ENCODE peak calls at places on chromosome 20, in six cellular contexts. One of them, this sample, is unnamed.

GRCh38 chr20:60136640-60137411 is 178.6 kb downstream of the CDH26 start:
- DNase-seq in psoas muscle: no peak
- DNase-seq in adipocyte: no peak
- DNase-seq in bronchial epithelial cell: no peak
- DNase-seq in kidney: no peak
- DNase-seq in hypothalamus: no peak
- DNase-seq in this sample: no peak

GRCh38 chr20:37994512-37994911 is 38.7 kb downstream of the TTI1 start:
- DNase-seq in psoas muscle: peak; percentile 70
- DNase-seq in adipocyte: peak; percentile 32
- DNase-seq in bronchial epithelial cell: peak; percentile 91
- DNase-seq in kidney: no peak
- DNase-seq in hypothalamus: no peak
- DNase-seq in this sample: no peak

GRCh38 chr20:47817573-47817972 is 32.3 kb upstream of the SULF2 start:
- DNase-seq in psoas muscle: no peak
- DNase-seq in adipocyte: no peak
- DNase-seq in bronchial epithelial cell: peak; percentile 89
- DNase-seq in kidney: no peak
- DNase-seq in hypothalamus: no peak
- DNase-seq in this sample: no peak

GRCh38 chr20:62147125-62147524 is 3.6 kb downstream of the SS18L1 start:
- DNase-seq in psoas muscle: no peak
- DNase-seq in adipocyte: no peak
- DNase-seq in bronchial epithelial cell: no peak
- DNase-seq in kidney: no peak
- DNase-seq in hypothalamus: no peak
- DNase-seq in this sample: no peak

GRCh38 chr20:48826883-48827771 is 672 bp downstream of the PREX1 start:
- DNase-seq in psoas muscle: peak; percentile 62
- DNase-seq in adipocyte: peak; percentile 62
- DNase-seq in bronchial epithelial cell: no peak
- DNase-seq in kidney: peak; percentile 83
- DNase-seq in hypothalamus: no peak
- DNase-seq in this sample: peak; percentile 37

GRCh38 chr20:38842558-38842981 is 37.1 kb downstream of the PPP1R16B start:
- DNase-seq in psoas muscle: no peak
- DNase-seq in adipocyte: no peak
- DNase-seq in bronchial epithelial cell: no peak
- DNase-seq in kidney: peak; percentile 66
- DNase-seq in hypothalamus: no peak
- DNase-seq in this sample: no peak

GRCh38 chr20:54199721-54200176 is 8.1 kb upstream of the PFDN4 start:
- DNase-seq in psoas muscle: peak; percentile 79
- DNase-seq in adipocyte: peak; percentile 88
- DNase-seq in bronchial epithelial cell: peak; percentile 80
- DNase-seq in kidney: peak; percentile 82
- DNase-seq in hypothalamus: peak; percentile 66
- DNase-seq in this sample: peak; percentile 47

GRCh38 chr20:49343246-49343645 is 65.4 kb upstream of the ZNFX1 start:
- DNase-seq in psoas muscle: no peak
- DNase-seq in adipocyte: no peak
- DNase-seq in bronchial epithelial cell: no peak
- DNase-seq in kidney: no peak
- DNase-seq in hypothalamus: no peak
- DNase-seq in this sample: no peak

GRCh38 chr20:63698739-63699465 is 2.5 kb downstream of the TNFRSF6B start:
- DNase-seq in psoas muscle: peak; percentile 83
- DNase-seq in adipocyte: peak; percentile 81
- DNase-seq in bronchial epithelial cell: peak; percentile 88
- DNase-seq in kidney: peak; percentile 95
- DNase-seq in hypothalamus: no peak
- DNase-seq in this sample: peak; percentile 50

GRCh38 chr20:48841861-48842529 is 14.2 kb upstream of the PREX1 start:
- DNase-seq in psoas muscle: no peak
- DNase-seq in adipocyte: peak; percentile 64
- DNase-seq in bronchial epithelial cell: peak; percentile 86
- DNase-seq in kidney: no peak
- DNase-seq in hypothalamus: no peak
- DNase-seq in this sample: no peak

GRCh38 chr20:33401922-33402369 is 627 bp upstream of the CDK5RAP1 start:
- DNase-seq in psoas muscle: no peak
- DNase-seq in adipocyte: no peak
- DNase-seq in bronchial epithelial cell: no peak
- DNase-seq in kidney: no peak
- DNase-seq in hypothalamus: no peak
- DNase-seq in this sample: no peak

GRCh38 chr20:5841492-5841891 is 91.3 kb downstream of the SHLD1 start:
- DNase-seq in psoas muscle: no peak
- DNase-seq in adipocyte: no peak
- DNase-seq in bronchial epithelial cell: no peak
- DNase-seq in kidney: no peak
- DNase-seq in hypothalamus: no peak
- DNase-seq in this sample: no peak

GRCh38 chr20:52242237-52243230 is 51.0 kb upstream of the ZFP64 start:
- DNase-seq in psoas muscle: no peak
- DNase-seq in adipocyte: peak; percentile 86
- DNase-seq in bronchial epithelial cell: peak; percentile 13
- DNase-seq in kidney: no peak
- DNase-seq in hypothalamus: no peak
- DNase-seq in this sample: no peak

GRCh38 chr20:37567671-37568588 is 40.3 kb upstream of the BLCAP start:
- DNase-seq in psoas muscle: peak; percentile 33
- DNase-seq in adipocyte: peak; percentile 26
- DNase-seq in bronchial epithelial cell: no peak
- DNase-seq in kidney: no peak
- DNase-seq in hypothalamus: no peak
- DNase-seq in this sample: no peak

GRCh38 chr20:17044920-17045319 is 181.9 kb upstream of the PCSK2 start:
- DNase-seq in psoas muscle: no peak
- DNase-seq in adipocyte: no peak
- DNase-seq in bronchial epithelial cell: no peak
- DNase-seq in kidney: no peak
- DNase-seq in hypothalamus: no peak
- DNase-seq in this sample: no peak

GRCh38 chr20:33653218-33653899 is 8.8 kb upstream of the C20orf144 start:
- DNase-seq in psoas muscle: no peak
- DNase-seq in adipocyte: peak; percentile 76
- DNase-seq in bronchial epithelial cell: peak; percentile 39
- DNase-seq in kidney: peak; percentile 70
- DNase-seq in hypothalamus: peak; percentile 48
- DNase-seq in this sample: no peak

GRCh38 chr20:22411568-22412450 is 172.6 kb downstream of the FOXA2 start:
- DNase-seq in psoas muscle: peak; percentile 56
- DNase-seq in adipocyte: peak; percentile 21
- DNase-seq in bronchial epithelial cell: peak; percentile 84
- DNase-seq in kidney: no peak
- DNase-seq in hypothalamus: no peak
- DNase-seq in this sample: no peak

GRCh38 chr20:19120569-19120968 is 91.9 kb upstream of the SLC24A3 start:
- DNase-seq in psoas muscle: no peak
- DNase-seq in adipocyte: no peak
- DNase-seq in bronchial epithelial cell: no peak
- DNase-seq in kidney: no peak
- DNase-seq in hypothalamus: no peak
- DNase-seq in this sample: no peak

GRCh38 chr20:3647418-3647817 is 15.8 kb downstream of the GFRA4 start:
- DNase-seq in psoas muscle: no peak
- DNase-seq in adipocyte: no peak
- DNase-seq in bronchial epithelial cell: no peak
- DNase-seq in kidney: no peak
- DNase-seq in hypothalamus: no peak
- DNase-seq in this sample: no peak

GRCh38 chr20:5078399-5078958 is 41.3 kb downstream of the PCNA start:
- DNase-seq in psoas muscle: peak; percentile 62
- DNase-seq in adipocyte: no peak
- DNase-seq in bronchial epithelial cell: peak; percentile 68
- DNase-seq in kidney: no peak
- DNase-seq in hypothalamus: no peak
- DNase-seq in this sample: peak; percentile 85

GRCh38 chr20:62226707-62227590 is 6.9 kb upstream of the HRH3 start:
- DNase-seq in psoas muscle: no peak
- DNase-seq in adipocyte: no peak
- DNase-seq in bronchial epithelial cell: no peak
- DNase-seq in kidney: no peak
- DNase-seq in hypothalamus: no peak
- DNase-seq in this sample: no peak

GRCh38 chr20:37774143-37774542 is 80.3 kb downstream of the CTNNBL1 start:
- DNase-seq in psoas muscle: no peak
- DNase-seq in adipocyte: no peak
- DNase-seq in bronchial epithelial cell: no peak
- DNase-seq in kidney: no peak
- DNase-seq in hypothalamus: no peak
- DNase-seq in this sample: no peak

GRCh38 chr20:15708984-15709598 is 864.2 kb downstream of the KIF16B start:
- DNase-seq in psoas muscle: no peak
- DNase-seq in adipocyte: no peak
- DNase-seq in bronchial epithelial cell: no peak
- DNase-seq in kidney: peak; percentile 64
- DNase-seq in hypothalamus: peak; percentile 40
- DNase-seq in this sample: no peak

GRCh38 chr20:4443016-4443415 is 278.7 kb upstream of the PRND start:
- DNase-seq in psoas muscle: no peak
- DNase-seq in adipocyte: no peak
- DNase-seq in bronchial epithelial cell: peak; percentile 71
- DNase-seq in kidney: no peak
- DNase-seq in hypothalamus: no peak
- DNase-seq in this sample: no peak

GRCh38 chr20:59605691-59606364 is 1.5 kb downstream of the PHACTR3 start:
- DNase-seq in psoas muscle: no peak
- DNase-seq in adipocyte: no peak
- DNase-seq in bronchial epithelial cell: no peak
- DNase-seq in kidney: no peak
- DNase-seq in hypothalamus: no peak
- DNase-seq in this sample: no peak

GRCh38 chr20:47676912-47677311 is 108.4 kb downstream of the SULF2 start:
- DNase-seq in psoas muscle: no peak
- DNase-seq in adipocyte: no peak
- DNase-seq in bronchial epithelial cell: no peak
- DNase-seq in kidney: peak; percentile 21
- DNase-seq in hypothalamus: no peak
- DNase-seq in this sample: no peak

GRCh38 chr20:38434310-38434741 is 802 bp downstream of the SNHG17 start:
- DNase-seq in psoas muscle: no peak
- DNase-seq in adipocyte: peak; percentile 46
- DNase-seq in bronchial epithelial cell: no peak
- DNase-seq in kidney: peak; percentile 69
- DNase-seq in hypothalamus: no peak
- DNase-seq in this sample: no peak

GRCh38 chr20:45029884-45030283 is 63.6 kb downstream of the STK4 start:
- DNase-seq in psoas muscle: no peak
- DNase-seq in adipocyte: no peak
- DNase-seq in bronchial epithelial cell: no peak
- DNase-seq in kidney: no peak
- DNase-seq in hypothalamus: no peak
- DNase-seq in this sample: no peak

GRCh38 chr20:63121246-63121645 is 94.7 kb downstream of the YTHDF1 start:
- DNase-seq in psoas muscle: peak; percentile 30
- DNase-seq in adipocyte: no peak
- DNase-seq in bronchial epithelial cell: no peak
- DNase-seq in kidney: no peak
- DNase-seq in hypothalamus: no peak
- DNase-seq in this sample: no peak

GRCh38 chr20:20641783-20642182 is 70.7 kb downstream of the RALGAPA2 start:
- DNase-seq in psoas muscle: no peak
- DNase-seq in adipocyte: no peak
- DNase-seq in bronchial epithelial cell: no peak
- DNase-seq in kidney: no peak
- DNase-seq in hypothalamus: no peak
- DNase-seq in this sample: no peak

GRCh38 chr20:40781979-40782378 is 92.9 kb upstream of the MAFB start:
- DNase-seq in psoas muscle: no peak
- DNase-seq in adipocyte: no peak
- DNase-seq in bronchial epithelial cell: no peak
- DNase-seq in kidney: no peak
- DNase-seq in hypothalamus: no peak
- DNase-seq in this sample: no peak

GRCh38 chr20:4949833-4950178 is 51.5 kb downstream of the SLC23A2 start:
- DNase-seq in psoas muscle: no peak
- DNase-seq in adipocyte: peak; percentile 68
- DNase-seq in bronchial epithelial cell: peak; percentile 38
- DNase-seq in kidney: no peak
- DNase-seq in hypothalamus: no peak
- DNase-seq in this sample: peak; percentile 10

This sample was measured in T-helper 2 cell treated with Interferon-gamma antibody and Interleukin-4, amounts not matched to agents 5 μg/mL and 100 μg/mL, for 36 hours.